ENCODE peak calls at places on chromosomes 12 and 14, in nine cellular contexts. O is A549; L is GM13976; Y is HCT116; X is CD4-positive, alpha-beta T cell; F is sigmoid colon; Z is H9; P is breast epithelium; C is psoas muscle. B is an unnamed sample.

GRCh38 chr14:92880851-92881250 is 42.1 kb upstream of the CHGA start:
- DNase-seq in O (peak), L (no peak), Y (peak), X (no peak), F (no peak), Z (peak), P (no peak), C (no peak), B (no peak)

GRCh38 chr12:27922591-27923139 is 49.9 kb downstream of the PTHLH start:
- DNase-seq in O (peak), L (no peak), Y (no peak), X (no peak), F (no peak), Z (no peak), P (peak), C (no peak), B (no peak)

GRCh38 chr14:99123208-99123870 is 148.7 kb downstream of the BCL11B start:
- DNase-seq in O (no peak), L (no peak), Y (no peak), X (no peak), F (peak), Z (no peak), P (peak), C (no peak), B (no peak)

GRCh38 chr12:49622501-49623141 is 740 bp upstream of the PRPF40B start:
- DNase-seq in O (no peak), L (peak), Y (no peak), X (peak), F (no peak), Z (peak), P (no peak), C (no peak), B (peak)

GRCh38 chr12:51821423-51822260 is 26.9 kb downstream of the FIGNL2 start:
- DNase-seq in O (no peak), L (no peak), Y (no peak), X (no peak), F (no peak), Z (no peak), P (no peak), C (peak), B (peak)

GRCh38 chr14:91118511-91119068 is 4.7 kb downstream of the DGLUCY start:
- DNase-seq in O (no peak), L (no peak), Y (no peak), X (no peak), F (no peak), Z (no peak), P (no peak), C (no peak), B (no peak)

GRCh38 chr12:116346222-116346621 is 68.7 kb upstream of the MED13L start:
- DNase-seq in O (no peak), L (no peak), Y (no peak), X (no peak), F (no peak), Z (no peak), P (no peak), C (no peak), B (no peak)

GRCh38 chr12:131571827-131572226 is 139.1 kb upstream of the SFSWAP start:
- DNase-seq in O (no peak), L (peak), Y (no peak), X (no peak), F (no peak), Z (no peak), P (no peak), C (no peak), B (no peak)

GRCh38 chr14:66072190-66072905 is 413.8 kb upstream of the CCDC196 start:
- DNase-seq in O (no peak), L (no peak), Y (no peak), X (no peak), F (no peak), Z (no peak), P (no peak), C (no peak), B (no peak)

GRCh38 chr12:62799126-62799736 is 135.7 kb downstream of the PPM1H start:
- DNase-seq in O (peak), L (peak), Y (peak), X (peak), F (no peak), Z (peak), P (peak), C (no peak), B (peak)

GRCh38 chr12:4490973-4491372 is 45.4 kb upstream of the FGF6 start:
- DNase-seq in O (no peak), L (no peak), Y (no peak), X (no peak), F (no peak), Z (no peak), P (no peak), C (no peak), B (no peak)

GRCh38 chr12:111457577-111457976 is 51.9 kb downstream of the SH2B3 start:
- DNase-seq in O (no peak), L (no peak), Y (no peak), X (no peak), F (peak), Z (no peak), P (peak), C (no peak), B (no peak)

GRCh38 chr14:90632451-90632850 is 183.8 kb downstream of the TTC7B start:
- DNase-seq in O (no peak), L (no peak), Y (no peak), X (no peak), F (no peak), Z (no peak), P (no peak), C (no peak), B (no peak)

GRCh38 chr14:71336488-71337192 is 429.4 kb downstream of the PCNX1 start:
- DNase-seq in O (no peak), L (no peak), Y (no peak), X (no peak), F (no peak), Z (no peak), P (no peak), C (no peak), B (no peak)

GRCh38 chr12:129607293-129607692 is 296.5 kb downstream of the TMEM132D start:
- DNase-seq in O (peak), L (no peak), Y (no peak), X (no peak), F (no peak), Z (no peak), P (no peak), C (no peak), B (no peak)

GRCh38 chr12:572532-572899 is 90.7 kb downstream of the NINJ2 start:
- DNase-seq in O (peak), L (no peak), Y (peak), X (no peak), F (no peak), Z (no peak), P (no peak), C (no peak), B (peak)

GRCh38 chr12:7884687-7885086 is 12.0 kb upstream of the SLC2A14 start:
- DNase-seq in O (no peak), L (no peak), Y (no peak), X (no peak), F (no peak), Z (no peak), P (no peak), C (no peak), B (no peak)

GRCh38 chr12:100208834-100209233 is 8.2 kb downstream of the ACTR6 start:
- DNase-seq in O (no peak), L (no peak), Y (no peak), X (no peak), F (no peak), Z (no peak), P (no peak), C (no peak), B (no peak)

GRCh38 chr12:3905664-3906063 is 32.5 kb upstream of the PARP11 start:
- DNase-seq in O (no peak), L (no peak), Y (no peak), X (no peak), F (no peak), Z (no peak), P (no peak), C (no peak), B (peak)

GRCh38 chr12:43115441-43116160 is 436.4 kb downstream of the ADAMTS20 start:
- DNase-seq in O (no peak), L (no peak), Y (no peak), X (no peak), F (no peak), Z (no peak), P (no peak), C (no peak), B (no peak)

GRCh38 chr12:92034858-92035401 is 110.7 kb downstream of the BTG1 start:
- DNase-seq in O (peak), L (peak), Y (peak), X (peak), F (peak), Z (no peak), P (peak), C (peak), B (peak)

GRCh38 chr12:124713041-124713435 is 145.6 kb upstream of the NCOR2 start:
- DNase-seq in O (no peak), L (peak), Y (no peak), X (no peak), F (peak), Z (no peak), P (no peak), C (peak), B (peak)

GRCh38 chr12:52037248-52037861 is 13.9 kb upstream of the NR4A1 start:
- DNase-seq in O (no peak), L (peak), Y (no peak), X (no peak), F (peak), Z (peak), P (peak), C (peak), B (peak)

GRCh38 chr12:94679554-94679953 is 29.2 kb upstream of the TMCC3 start:
- DNase-seq in O (no peak), L (no peak), Y (no peak), X (no peak), F (no peak), Z (peak), P (no peak), C (no peak), B (no peak)

GRCh38 chr12:132710062-132710421 is 600 bp upstream of the PGAM5 start:
- DNase-seq in O (no peak), L (no peak), Y (no peak), X (no peak), F (no peak), Z (no peak), P (no peak), C (no peak), B (no peak)

GRCh38 chr14:87430810-87431209 is 562.2 kb downstream of the GALC start:
- DNase-seq in O (peak), L (no peak), Y (no peak), X (no peak), F (no peak), Z (no peak), P (no peak), C (no peak), B (no peak)

GRCh38 chr12:75480469-75480949 is at the start of gene GLIPR1:
- DNase-seq in O (peak), L (peak), Y (no peak), X (peak), F (peak), Z (no peak), P (peak), C (peak), B (peak)

GRCh38 chr14:54718046-54718445 is 151.1 kb downstream of the SAMD4A start:
- DNase-seq in O (no peak), L (no peak), Y (no peak), X (no peak), F (no peak), Z (no peak), P (no peak), C (no peak), B (no peak)

GRCh38 chr12:57461904-57462306 is 2.3 kb downstream of the GLI1 start:
- DNase-seq in O (no peak), L (peak), Y (no peak), X (no peak), F (no peak), Z (no peak), P (no peak), C (no peak), B (peak)

GRCh38 chr14:34013714-34014055 is 62.8 kb upstream of the EGLN3 start:
- DNase-seq in O (no peak), L (peak), Y (no peak), X (no peak), F (no peak), Z (no peak), P (no peak), C (no peak), B (no peak)

GRCh38 chr12:49885663-49886461 is 17.8 kb downstream of the FAIM2 start:
- DNase-seq in O (no peak), L (no peak), Y (no peak), X (no peak), F (peak), Z (no peak), P (no peak), C (no peak), B (no peak)

GRCh38 chr12:102514696-102515095 is 34.3 kb upstream of the IGF1 start:
- DNase-seq in O (no peak), L (no peak), Y (no peak), X (no peak), F (no peak), Z (no peak), P (no peak), C (no peak), B (no peak)
- TF ChIP-seq CTCF in O (no peak), L (no peak), Y (no peak), X (no peak), F (no peak), Z (no peak), P (no peak), C (no peak), B (no peak)

DNA sequence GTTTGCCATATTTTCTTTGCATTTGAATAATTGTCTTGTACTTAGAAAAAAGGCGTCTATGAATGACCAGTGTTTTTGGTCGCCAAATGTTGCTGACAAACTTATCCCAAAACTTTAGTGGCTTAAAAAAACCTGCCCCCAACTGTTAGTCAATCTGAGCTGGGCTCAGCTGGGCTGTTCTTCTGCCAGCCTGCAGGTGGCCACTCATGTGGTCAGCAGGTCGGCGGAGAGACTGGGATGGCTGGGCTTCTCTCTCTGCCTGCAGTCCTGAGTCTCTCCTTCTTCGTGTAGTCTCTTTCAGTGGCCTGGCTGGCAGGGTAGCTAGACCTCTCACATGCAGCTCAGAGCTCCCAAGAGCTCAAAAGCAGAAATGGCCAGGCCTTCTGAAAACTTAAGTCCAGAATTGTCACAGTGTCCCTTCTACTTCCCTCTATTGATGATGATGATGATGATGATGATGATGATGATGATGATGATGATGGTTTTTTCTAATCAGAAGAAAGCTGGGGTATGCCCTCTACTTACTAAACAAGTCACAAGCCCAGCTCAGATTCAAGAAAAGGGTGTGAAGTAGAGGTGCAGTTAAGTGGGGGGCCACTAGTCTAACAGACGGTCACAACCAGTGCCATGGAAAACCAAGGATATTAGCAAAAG is 87.9 kb downstream of the PTPN11 start:
- DNase-seq in O (peak), L (no peak), Y (no peak), X (no peak), F (no peak), Z (no peak), P (no peak), C (no peak), B (no peak)
- TF ChIP-seq CTCF in O (no peak), L (no peak), Y (peak), X (no peak), F (no peak), Z (peak), P (no peak), C (no peak), B (no peak)

GRCh38 chr14:104076743-104077142 is 8.8 kb upstream of the ASPG start:
- DNase-seq in O (no peak), L (no peak), Y (no peak), X (no peak), F (no peak), Z (no peak), P (no peak), C (no peak), B (no peak)

GRCh38 chr14:104072586-104072985 is 12.9 kb upstream of the ASPG start:
- DNase-seq in O (no peak), L (no peak), Y (no peak), X (no peak), F (no peak), Z (no peak), P (no peak), C (no peak), B (no peak)

GRCh38 chr14:104073764-104074163 is 11.7 kb upstream of the ASPG start:
- DNase-seq in O (no peak), L (no peak), Y (no peak), X (no peak), F (no peak), Z (no peak), P (no peak), C (no peak), B (no peak)

GRCh38 chr14:104078031-104078455 is 7.5 kb upstream of the ASPG start:
- DNase-seq in O (peak), L (peak), Y (peak), X (peak), F (peak), Z (peak), P (peak), C (peak), B (peak)

GRCh38 chr14:104075530-104076151 is 9.9 kb upstream of the ASPG start:
- DNase-seq in O (no peak), L (no peak), Y (no peak), X (no peak), F (no peak), Z (no peak), P (no peak), C (no peak), B (no peak)
- TF ChIP-seq CTCF in O (peak), L (peak), Y (peak), X (peak), F (no peak), Z (peak), P (no peak), C (no peak), B (peak)

DNA sequence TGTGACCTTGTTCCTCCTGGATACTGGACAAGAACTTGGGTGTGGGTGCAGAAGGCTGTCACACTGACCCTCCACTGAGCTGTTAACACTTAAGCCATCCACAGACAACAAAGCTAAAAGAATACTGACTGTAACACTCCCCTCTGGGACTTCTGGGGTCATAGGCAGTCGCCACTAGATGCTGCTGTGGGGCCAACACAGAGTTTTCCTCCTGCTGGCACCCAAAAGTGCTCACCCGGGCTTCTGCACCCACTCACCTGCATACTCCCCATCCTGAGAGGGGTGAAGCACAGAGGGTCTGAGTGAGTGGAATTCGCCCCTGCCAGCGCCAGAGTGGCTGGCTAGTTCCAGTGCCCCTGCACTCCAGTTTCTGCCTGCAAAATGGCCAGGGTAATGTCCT is 422.4 kb upstream of the LMO3 start:
- DNase-seq in O (peak), L (no peak), Y (no peak), X (no peak), F (no peak), Z (peak), P (no peak), C (no peak), B (no peak)
- TF ChIP-seq CTCF in O (peak), L (no peak), Y (no peak), X (no peak), F (no peak), Z (peak), P (no peak), C (no peak), B (no peak)

DNA sequence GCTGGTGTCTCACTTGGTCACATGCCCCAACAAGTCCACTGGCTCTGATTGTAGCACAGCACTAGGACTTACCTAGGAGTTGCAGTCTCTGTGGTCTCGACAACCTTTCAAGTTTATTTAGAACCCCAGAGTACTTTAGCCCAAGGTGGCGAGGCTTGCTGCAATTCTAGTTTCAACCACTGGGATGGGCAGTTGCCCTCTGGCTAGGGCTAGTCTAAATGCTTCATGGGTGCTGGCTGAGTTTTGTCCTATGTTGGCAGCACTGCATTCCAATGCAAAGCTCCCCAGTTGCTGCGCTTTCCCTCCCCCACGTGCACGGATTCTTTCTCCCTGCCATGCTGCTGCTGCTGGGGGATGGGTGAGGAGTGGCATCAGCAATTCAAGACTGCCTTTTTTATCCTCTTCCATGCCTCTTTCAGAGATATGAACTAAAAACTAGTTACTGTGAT is 207.9 kb downstream of the SYNE2 start:
- DNase-seq in O (peak), L (no peak), Y (peak), X (no peak), F (no peak), Z (peak), P (no peak), C (no peak), B (peak)
- TF ChIP-seq CTCF in O (peak), L (no peak), Y (peak), X (no peak), F (no peak), Z (peak), P (no peak), C (peak), B (peak)

DNA sequence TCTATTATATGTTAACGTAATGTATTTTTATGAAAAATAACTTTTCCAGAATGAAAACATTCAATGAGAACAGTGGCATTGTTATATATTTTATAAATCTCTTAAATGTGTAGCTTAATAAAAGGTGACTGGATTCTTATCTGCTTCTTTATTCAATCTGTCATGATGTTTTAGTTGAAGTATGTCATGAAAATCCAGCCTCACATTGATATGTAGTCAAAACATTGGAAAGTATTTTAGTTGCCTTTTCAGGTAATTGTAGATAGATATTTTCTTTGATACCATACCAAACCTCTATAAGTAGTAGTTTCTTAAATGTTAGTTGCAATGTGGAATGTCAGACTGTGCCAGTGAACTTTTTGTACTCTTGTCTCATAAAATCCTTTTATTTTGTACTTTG is 41.3 kb upstream of the MSRB3 start:
- DNase-seq in O (no peak), L (no peak), Y (no peak), X (no peak), F (no peak), Z (no peak), P (no peak), C (no peak), B (no peak)
- TF ChIP-seq CTCF in O (no peak), L (no peak), Y (no peak), X (no peak), F (no peak), Z (no peak), P (no peak), C (no peak), B (no peak)

DNA sequence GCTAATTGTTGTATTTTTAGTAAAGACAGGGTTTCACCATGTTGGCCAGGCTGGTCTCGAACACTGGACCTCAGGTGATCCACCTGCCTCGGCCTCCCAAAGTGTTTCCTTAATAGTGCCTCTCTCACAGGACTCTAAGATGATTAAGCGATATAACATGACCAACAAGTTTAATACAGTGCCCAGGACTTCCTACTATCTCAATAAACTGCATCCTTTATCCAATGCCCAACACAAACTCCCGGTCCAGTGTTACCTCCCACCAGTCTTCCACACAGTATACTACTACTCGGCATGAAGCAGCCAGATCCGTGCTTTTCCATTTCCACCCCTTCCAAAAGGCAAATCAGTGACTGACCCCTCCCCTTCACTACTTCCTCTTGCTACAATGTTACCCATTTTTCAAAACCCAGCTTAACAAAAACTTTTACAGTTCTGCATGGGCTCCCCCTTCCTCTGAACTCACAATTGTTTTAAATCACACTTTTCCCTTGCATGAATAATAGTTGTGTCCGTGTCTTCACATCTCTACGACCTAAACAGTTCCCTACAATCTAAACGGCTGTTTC is 895 bp downstream of the NOP2 start:
- DNase-seq in O (no peak), L (no peak), Y (no peak), X (no peak), F (no peak), Z (no peak), P (no peak), C (no peak), B (no peak)
- TF ChIP-seq CTCF in O (no peak), L (no peak), Y (no peak), X (no peak), F (no peak), Z (no peak), P (no peak), C (no peak), B (no peak)

B was measured in activated CD8-positive, alpha-beta T cell treated with anti-CD3 and anti-CD28 coated beads for 36 hours.